ENCODE peak calls at places on chromosomes 13 and 19, in four cellular contexts. Q, P, G and O are unnamed samples.

GRCh38 chr13:86446311-86446710 is 647.1 kb upstream of the SLITRK6 start:
- DNase-seq in Q (no peak), P (no peak), G (no peak), O (peak)

GRCh38 chr19:43774103-43774939 is 6.5 kb downstream of the KCNN4 start:
- DNase-seq in Q (no peak), P (no peak), G (no peak), O (peak)

GRCh38 chr13:76600086-76600485 is 286.1 kb downstream of the KCTD12 start:
- DNase-seq in Q (no peak), P (no peak), G (no peak), O (no peak)

GRCh38 chr13:105346141-105346766 is 1189.2 kb downstream of the EFNB2 start:
- DNase-seq in Q (no peak), P (peak), G (no peak), O (no peak)

GRCh38 chr13:20424559-20424852 is 101.2 kb downstream of the CRYL1 start:
- DNase-seq in Q (no peak), P (no peak), G (no peak), O (no peak)

GRCh38 chr13:36493046-36493445 is 60.8 kb downstream of the CCNA1 start:
- DNase-seq in Q (no peak), P (no peak), G (no peak), O (no peak)

GRCh38 chr13:109941951-109942350 is 155.6 kb upstream of the IRS2 start:
- DNase-seq in Q (no peak), P (no peak), G (no peak), O (no peak)

GRCh38 chr13:90510319-90510718 is 837.2 kb upstream of the MIR17HG start:
- DNase-seq in Q (no peak), P (no peak), G (no peak), O (no peak)

GRCh38 chr19:33325920-33326319 is 23.6 kb upstream of the CEBPA start:
- DNase-seq in Q (no peak), P (no peak), G (no peak), O (no peak)

DNA sequence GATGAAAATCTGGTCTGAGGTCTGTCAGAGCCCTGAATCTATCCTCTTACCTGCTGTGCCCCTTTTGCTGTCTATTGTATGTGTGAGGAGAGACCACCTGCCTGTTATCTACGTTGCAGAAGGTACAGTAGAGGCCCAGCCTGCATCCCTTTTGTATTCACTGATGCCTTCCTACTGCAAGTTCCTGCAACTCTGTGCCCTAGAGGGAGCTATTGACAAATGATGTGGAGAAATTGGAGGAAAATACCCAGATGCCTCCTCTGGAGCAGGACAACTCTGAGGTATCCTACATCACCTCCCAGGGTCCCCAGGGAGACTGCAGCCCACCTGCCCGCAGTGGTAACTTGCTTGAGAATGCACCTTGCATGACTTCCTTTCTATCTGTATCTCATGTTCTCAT is 33.7 kb downstream of the SIAH3 start:
- DNase-seq in Q (no peak), P (no peak), G (no peak), O (no peak)
- TF ChIP-seq CTCF in Q (no peak), P (peak), G (no peak), O (peak)

GRCh38 chr19:13804830-13805683 is 9.8 kb downstream of the ZSWIM4 start:
- DNase-seq in Q (no peak), P (no peak), G (no peak), O (no peak)
- TF ChIP-seq CTCF in Q (no peak), P (peak), G (peak), O (peak)

GRCh38 chr13:21668665-21669599 is 1.9 kb upstream of the FGF9 start:
- DNase-seq in Q (peak), P (no peak), G (no peak), O (no peak)

GRCh38 chr13:21671793-21672680 is 1.2 kb downstream of the FGF9 start:
- DNase-seq in Q (no peak), P (no peak), G (no peak), O (no peak)

GRCh38 chr13:21672811-21673591 is 2.1 kb downstream of the FGF9 start:
- DNase-seq in Q (peak), P (no peak), G (no peak), O (no peak)

GRCh38 chr13:21670006-21670882 is 629 bp upstream of the FGF9 start:
- DNase-seq in Q (peak), P (no peak), G (no peak), O (no peak)

GRCh38 chr13:21670883-21671792 is at the start of gene FGF9:
- DNase-seq in Q (peak), P (peak), G (no peak), O (no peak)
- TF ChIP-seq CTCF in Q (peak), P (no peak), G (no peak), O (no peak)

GRCh38 chr13:28637714-28638355 is 21.1 kb upstream of the POMP start:
- DNase-seq in Q (no peak), P (no peak), G (no peak), O (no peak)
- TF ChIP-seq CTCF in Q (no peak), P (no peak), G (no peak), O (no peak)

GRCh38 chr19:51701468-51702100 is 8.5 kb downstream of the SPACA6 start:
- DNase-seq in Q (no peak), P (no peak), G (no peak), O (no peak)

GRCh38 chr19:51704601-51705000 is 11.5 kb downstream of the SPACA6 start:
- DNase-seq in Q (no peak), P (no peak), G (no peak), O (no peak)

GRCh38 chr19:51702754-51703654 is 9.9 kb downstream of the SPACA6 start:
- DNase-seq in Q (peak), P (no peak), G (no peak), O (no peak)

GRCh38 chr19:51702103-51702753 is 9.1 kb downstream of the SPACA6 start:
- DNase-seq in Q (peak), P (no peak), G (no peak), O (no peak)

GRCh38 chr19:51703655-51704515 is 10.8 kb downstream of the SPACA6 start:
- DNase-seq in Q (peak), P (peak), G (peak), O (peak)
- TF ChIP-seq CTCF in Q (peak), P (peak), G (peak), O (peak)

GRCh38 chr19:35155981-35156672 is 1.6 kb downstream of the FXYD5 start:
- DNase-seq in Q (no peak), P (no peak), G (no peak), O (no peak)

GRCh38 chr19:35151273-35152065 is 3.1 kb upstream of the FXYD5 start:
- DNase-seq in Q (no peak), P (no peak), G (no peak), O (no peak)

GRCh38 chr19:35155441-35155840 is 906 bp downstream of the FXYD5 start:
- DNase-seq in Q (no peak), P (no peak), G (no peak), O (no peak)

GRCh38 chr19:35154535-35155406 is at the start of gene FXYD5:
- DNase-seq in Q (peak), P (no peak), G (no peak), O (no peak)

DNA sequence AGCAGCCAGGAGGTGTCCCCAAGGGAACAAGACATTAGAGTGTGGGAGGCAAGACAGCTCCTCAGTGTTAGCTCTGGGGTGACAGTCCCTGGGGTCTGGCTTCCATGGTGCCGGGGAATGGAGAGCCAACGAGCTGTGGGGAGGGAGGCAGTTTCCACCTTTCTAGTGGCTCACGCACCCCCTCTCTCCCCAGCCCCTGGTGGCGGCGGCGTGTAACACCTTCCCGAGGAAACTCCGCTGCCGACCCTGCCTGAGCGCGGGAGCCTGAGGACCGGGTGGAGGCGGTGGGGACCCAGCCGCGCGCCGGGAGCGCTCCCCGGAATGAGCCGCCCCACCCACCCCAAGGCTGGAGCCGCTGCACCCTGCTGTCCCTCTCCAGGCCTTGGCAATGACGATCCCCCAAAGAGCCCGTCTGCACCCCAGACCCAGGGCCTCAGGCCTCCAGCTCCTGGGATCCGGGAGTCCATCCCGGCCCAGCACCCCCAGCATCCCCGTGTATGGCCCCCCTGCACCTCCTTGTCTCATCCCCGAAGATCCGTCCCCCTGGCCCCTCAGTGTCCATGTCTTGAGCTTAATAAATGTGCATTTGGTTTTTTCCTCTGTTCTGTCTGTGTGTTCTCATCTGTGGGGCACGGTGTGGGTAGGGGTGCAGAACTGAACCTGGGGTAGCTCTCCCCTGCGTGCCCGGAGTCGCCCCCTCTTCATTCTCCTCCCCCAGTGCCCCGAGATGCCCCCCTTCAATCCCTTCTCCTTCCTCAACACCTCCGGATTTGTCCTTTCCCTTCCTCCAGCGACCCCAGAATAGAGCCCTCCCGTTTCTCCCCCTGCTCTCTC is 617 bp upstream of the FXYD5 start:
- DNase-seq in Q (peak), P (no peak), G (no peak), O (no peak)
- TF ChIP-seq CTCF in Q (peak), P (peak), G (peak), O (peak)

GRCh38 chr19:41959056-41960053 is at the start of gene RABAC1:
- DNase-seq in Q (peak), P (peak), G (peak), O (no peak)
- TF ChIP-seq CTCF in Q (no peak), P (peak), G (no peak), O (peak)

GRCh38 chr13:54841682-54842081 is 1813.1 kb downstream of the OLFM4 start:
- DNase-seq in Q (no peak), P (no peak), G (no peak), O (no peak)

DNA sequence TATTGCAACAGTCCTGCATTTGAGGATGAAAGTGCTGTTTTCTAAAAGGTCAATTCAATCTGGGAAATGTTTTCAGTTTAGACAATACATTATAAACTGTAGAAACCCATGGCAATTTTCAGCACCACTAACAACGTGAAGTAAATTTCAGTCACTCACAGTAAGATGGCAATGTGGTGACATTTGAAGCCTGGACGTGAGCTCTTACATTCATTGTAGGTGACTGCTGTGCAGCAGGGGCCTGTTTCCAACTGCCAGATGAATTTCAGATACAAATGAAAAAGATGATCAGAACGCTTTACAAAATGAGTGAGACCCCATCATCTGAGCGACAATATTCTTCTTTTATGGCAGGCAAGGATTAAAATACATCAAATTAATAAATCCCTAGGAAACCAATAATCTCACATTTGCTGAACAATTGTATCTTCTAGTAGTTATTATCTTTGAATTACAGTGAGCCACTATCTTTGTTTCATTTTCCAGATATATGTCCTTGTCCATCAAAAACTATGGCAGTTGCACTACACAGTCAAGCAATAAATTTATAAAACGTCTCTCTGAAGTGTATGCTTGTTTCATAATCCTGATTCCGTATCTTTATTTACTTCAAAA is 1816.8 kb downstream of the OLFM4 start:
- DNase-seq in Q (no peak), P (no peak), G (no peak), O (no peak)
- TF ChIP-seq CTCF in Q (no peak), P (no peak), G (no peak), O (no peak)

GRCh38 chr13:51998723-51999471 is 12.4 kb downstream of the ATP7B start:
- DNase-seq in Q (no peak), P (no peak), G (no peak), O (no peak)

GRCh38 chr13:51999525-51999924 is 11.7 kb downstream of the ATP7B start:
- DNase-seq in Q (no peak), P (no peak), G (no peak), O (peak)

GRCh38 chr13:52002361-52002760 is 8.9 kb downstream of the ATP7B start:
- DNase-seq in Q (no peak), P (no peak), G (no peak), O (no peak)

GRCh38 chr13:52003551-52003950 is 7.7 kb downstream of the ATP7B start:
- DNase-seq in Q (no peak), P (no peak), G (no peak), O (no peak)

DNA sequence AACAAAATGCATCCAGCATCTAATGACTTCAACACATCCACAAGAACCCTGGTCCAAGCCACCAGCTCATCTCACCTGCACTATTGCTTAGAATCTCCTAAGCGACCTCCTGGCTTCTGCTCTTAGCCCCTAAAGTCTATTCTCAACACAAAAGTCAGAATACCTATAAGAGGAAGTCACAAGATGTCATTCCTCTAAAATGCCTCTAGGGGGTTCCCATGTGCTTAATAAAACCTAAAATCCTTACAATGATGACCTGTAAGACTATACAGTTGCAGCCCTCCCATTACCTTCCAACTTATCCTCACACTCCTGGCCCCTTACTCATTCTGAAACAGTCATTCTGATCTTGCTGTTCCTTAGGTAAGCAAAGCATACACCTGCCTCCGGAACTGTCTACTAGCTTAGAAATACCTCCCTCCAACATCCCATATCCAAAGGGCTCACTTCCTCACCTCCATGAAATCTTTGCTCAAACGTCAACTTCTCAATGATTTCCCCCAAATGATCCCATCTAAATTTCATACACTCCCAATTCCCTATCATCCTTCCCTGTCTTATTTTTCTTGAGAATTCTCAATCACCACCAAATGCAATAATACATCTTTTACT is 10.0 kb downstream of the ATP7B start:
- DNase-seq in Q (no peak), P (peak), G (no peak), O (no peak)
- TF ChIP-seq CTCF in Q (peak), P (peak), G (peak), O (peak)

GRCh38 chr19:48940902-48941301 is 7.4 kb downstream of the DHDH start:
- DNase-seq in Q (peak), P (no peak), G (no peak), O (no peak)
- TF ChIP-seq CTCF in Q (no peak), P (no peak), G (no peak), O (no peak)